ENCODE peak calls at places on chromosome 16, in seven cellular contexts. One of them, this sample, is unnamed.

GRCh38 chr16:47013910-47014309 is 40.4 kb upstream of the DNAJA2 start:
- DNase-seq in GM23338: peak; percentile 33
- DNase-seq in esophagus muscularis mucosa: no peak
- DNase-seq in neuronal stem cell: no peak
- DNase-seq in astrocyte: no peak
- DNase-seq in breast epithelium: no peak
- DNase-seq in CD8-positive, alpha-beta T cell: no peak
- DNase-seq in this sample: no peak

GRCh38 chr16:54241525-54241924 is 45.1 kb downstream of the IRX3 start:
- DNase-seq in GM23338: peak; percentile 12
- DNase-seq in esophagus muscularis mucosa: no peak
- DNase-seq in neuronal stem cell: no peak
- DNase-seq in astrocyte: no peak
- DNase-seq in breast epithelium: no peak
- DNase-seq in CD8-positive, alpha-beta T cell: no peak
- DNase-seq in this sample: no peak

GRCh38 chr16:72554935-72555334 is 383.0 kb upstream of the PMFBP1 start:
- DNase-seq in GM23338: no peak
- DNase-seq in esophagus muscularis mucosa: no peak
- DNase-seq in neuronal stem cell: no peak
- DNase-seq in astrocyte: no peak
- DNase-seq in breast epithelium: no peak
- DNase-seq in CD8-positive, alpha-beta T cell: no peak
- DNase-seq in this sample: peak; percentile 20

GRCh38 chr16:87583453-87584131 is 18.7 kb upstream of the JPH3 start:
- DNase-seq in GM23338: peak; percentile 50
- DNase-seq in esophagus muscularis mucosa: no peak
- DNase-seq in neuronal stem cell: no peak
- DNase-seq in astrocyte: peak; percentile 70
- DNase-seq in breast epithelium: no peak
- DNase-seq in CD8-positive, alpha-beta T cell: no peak
- DNase-seq in this sample: peak; percentile 49

GRCh38 chr16:66661210-66661560 is 35.4 kb downstream of the CMTM4 start:
- DNase-seq in GM23338: no peak
- DNase-seq in esophagus muscularis mucosa: no peak
- DNase-seq in neuronal stem cell: no peak
- DNase-seq in astrocyte: no peak
- DNase-seq in breast epithelium: no peak
- DNase-seq in CD8-positive, alpha-beta T cell: no peak
- DNase-seq in this sample: no peak

GRCh38 chr16:77443834-77444460 is 9.1 kb upstream of the ADAMTS18 start:
- DNase-seq in GM23338: no peak
- DNase-seq in esophagus muscularis mucosa: no peak
- DNase-seq in neuronal stem cell: no peak
- DNase-seq in astrocyte: no peak
- DNase-seq in breast epithelium: no peak
- DNase-seq in CD8-positive, alpha-beta T cell: no peak
- DNase-seq in this sample: no peak

GRCh38 chr16:67464565-67464964 is 16.4 kb downstream of the ATP6V0D1 start:
- DNase-seq in GM23338: no peak
- DNase-seq in esophagus muscularis mucosa: no peak
- DNase-seq in neuronal stem cell: no peak
- DNase-seq in astrocyte: no peak
- DNase-seq in breast epithelium: no peak
- DNase-seq in CD8-positive, alpha-beta T cell: no peak
- DNase-seq in this sample: no peak

GRCh38 chr16:27214084-27214961 is 11.0 kb downstream of the KDM8 start:
- DNase-seq in GM23338: no peak
- DNase-seq in esophagus muscularis mucosa: no peak
- DNase-seq in neuronal stem cell: no peak
- DNase-seq in astrocyte: no peak
- DNase-seq in breast epithelium: no peak
- DNase-seq in CD8-positive, alpha-beta T cell: no peak
- DNase-seq in this sample: no peak

GRCh38 chr16:23026777-23027362 is 122.4 kb downstream of the USP31 start:
- DNase-seq in GM23338: peak; percentile 77
- DNase-seq in esophagus muscularis mucosa: no peak
- DNase-seq in neuronal stem cell: peak; percentile 59
- DNase-seq in astrocyte: peak; percentile 9
- DNase-seq in breast epithelium: no peak
- DNase-seq in CD8-positive, alpha-beta T cell: no peak
- DNase-seq in this sample: peak; percentile 7

GRCh38 chr16:17162560-17162959 is 308.2 kb downstream of the XYLT1 start:
- DNase-seq in GM23338: no peak
- DNase-seq in esophagus muscularis mucosa: no peak
- DNase-seq in neuronal stem cell: no peak
- DNase-seq in astrocyte: no peak
- DNase-seq in breast epithelium: no peak
- DNase-seq in CD8-positive, alpha-beta T cell: no peak
- DNase-seq in this sample: no peak

GRCh38 chr16:49924078-49924477 is 68.2 kb upstream of the ZNF423 start:
- DNase-seq in GM23338: peak; percentile 27
- DNase-seq in esophagus muscularis mucosa: no peak
- DNase-seq in neuronal stem cell: no peak
- DNase-seq in astrocyte: no peak
- DNase-seq in breast epithelium: no peak
- DNase-seq in CD8-positive, alpha-beta T cell: no peak
- DNase-seq in this sample: peak; percentile 6

GRCh38 chr16:26787924-26788323 is 278.8 kb upstream of the C16orf82 start:
- DNase-seq in GM23338: no peak
- DNase-seq in esophagus muscularis mucosa: no peak
- DNase-seq in neuronal stem cell: no peak
- DNase-seq in astrocyte: no peak
- DNase-seq in breast epithelium: no peak
- DNase-seq in CD8-positive, alpha-beta T cell: no peak
- DNase-seq in this sample: no peak

GRCh38 chr16:69367980-69368379 is 16.4 kb upstream of the TMED6 start:
- DNase-seq in GM23338: no peak
- DNase-seq in esophagus muscularis mucosa: no peak
- DNase-seq in neuronal stem cell: no peak
- DNase-seq in astrocyte: peak; percentile 18
- DNase-seq in breast epithelium: no peak
- DNase-seq in CD8-positive, alpha-beta T cell: no peak
- DNase-seq in this sample: no peak

GRCh38 chr16:87017388-87018012 is 299.7 kb downstream of the C16orf95 start:
- DNase-seq in GM23338: peak; percentile 62
- DNase-seq in esophagus muscularis mucosa: no peak
- DNase-seq in neuronal stem cell: no peak
- DNase-seq in astrocyte: peak; percentile 93
- DNase-seq in breast epithelium: no peak
- DNase-seq in CD8-positive, alpha-beta T cell: no peak
- DNase-seq in this sample: peak; percentile 73

GRCh38 chr16:22388101-22388644 is 13.8 kb upstream of the CDR2 start:
- DNase-seq in GM23338: no peak
- DNase-seq in esophagus muscularis mucosa: no peak
- DNase-seq in neuronal stem cell: no peak
- DNase-seq in astrocyte: no peak
- DNase-seq in breast epithelium: no peak
- DNase-seq in CD8-positive, alpha-beta T cell: no peak
- DNase-seq in this sample: no peak

GRCh38 chr16:27258241-27258734 is 10.3 kb downstream of the NSMCE1 start:
- DNase-seq in GM23338: no peak
- DNase-seq in esophagus muscularis mucosa: peak; percentile 66
- DNase-seq in neuronal stem cell: no peak
- DNase-seq in astrocyte: peak; percentile 60
- DNase-seq in breast epithelium: peak; percentile 73
- DNase-seq in CD8-positive, alpha-beta T cell: no peak
- DNase-seq in this sample: peak; percentile 25

GRCh38 chr16:78249056-78249455 is 149.6 kb downstream of the WWOX start:
- DNase-seq in GM23338: peak; percentile 61
- DNase-seq in esophagus muscularis mucosa: no peak
- DNase-seq in neuronal stem cell: no peak
- DNase-seq in astrocyte: no peak
- DNase-seq in breast epithelium: no peak
- DNase-seq in CD8-positive, alpha-beta T cell: no peak
- DNase-seq in this sample: no peak

GRCh38 chr16:69396187-69397061 is 10.6 kb upstream of the TERF2 start:
- DNase-seq in GM23338: peak; percentile 93
- DNase-seq in esophagus muscularis mucosa: no peak
- DNase-seq in neuronal stem cell: peak; percentile 84
- DNase-seq in astrocyte: peak; percentile 83
- DNase-seq in breast epithelium: peak; percentile 70
- DNase-seq in CD8-positive, alpha-beta T cell: peak; percentile 60
- DNase-seq in this sample: peak; percentile 36

GRCh38 chr16:89289428-89290395 is 72.2 kb downstream of the ZNF778 start:
- DNase-seq in GM23338: peak; percentile 92
- DNase-seq in esophagus muscularis mucosa: no peak
- DNase-seq in neuronal stem cell: peak; percentile 56
- DNase-seq in astrocyte: peak; percentile 15
- DNase-seq in breast epithelium: no peak
- DNase-seq in CD8-positive, alpha-beta T cell: peak; percentile 55
- DNase-seq in this sample: peak; percentile 57

GRCh38 chr16:56298948-56299602 is 107.8 kb downstream of the GNAO1 start:
- DNase-seq in GM23338: no peak
- DNase-seq in esophagus muscularis mucosa: no peak
- DNase-seq in neuronal stem cell: no peak
- DNase-seq in astrocyte: no peak
- DNase-seq in breast epithelium: no peak
- DNase-seq in CD8-positive, alpha-beta T cell: no peak
- DNase-seq in this sample: peak; percentile 44

GRCh38 chr16:1154887-1155331 is 2.0 kb downstream of the CACNA1H start:
- DNase-seq in GM23338: no peak
- DNase-seq in esophagus muscularis mucosa: no peak
- DNase-seq in neuronal stem cell: no peak
- DNase-seq in astrocyte: no peak
- DNase-seq in breast epithelium: no peak
- DNase-seq in CD8-positive, alpha-beta T cell: no peak
- DNase-seq in this sample: no peak
- H3K4me3 ChIP-seq in GM23338: no peak overlapping the region
- H3K4me3 ChIP-seq in esophagus muscularis mucosa: peak overlapping the region; percentile 78
- H3K4me3 ChIP-seq in neuronal stem cell: no peak overlapping the region
- H3K4me3 ChIP-seq in astrocyte: peak overlapping the region; percentile 42
- H3K4me3 ChIP-seq in breast epithelium: peak overlapping the region; percentile 22
- H3K4me3 ChIP-seq in CD8-positive, alpha-beta T cell: no peak overlapping the region
- H3K4me3 ChIP-seq in this sample: no peak overlapping the region

GRCh38 chr16:70680495-70681381 is 5.1 kb downstream of the MTSS2 start:
- DNase-seq in GM23338: no peak
- DNase-seq in esophagus muscularis mucosa: no peak
- DNase-seq in neuronal stem cell: no peak
- DNase-seq in astrocyte: no peak
- DNase-seq in breast epithelium: no peak
- DNase-seq in CD8-positive, alpha-beta T cell: no peak
- DNase-seq in this sample: no peak

GRCh38 chr16:70678898-70679652 is 6.8 kb downstream of the MTSS2 start:
- DNase-seq in GM23338: peak; percentile 59
- DNase-seq in esophagus muscularis mucosa: no peak
- DNase-seq in neuronal stem cell: no peak
- DNase-seq in astrocyte: no peak
- DNase-seq in breast epithelium: no peak
- DNase-seq in CD8-positive, alpha-beta T cell: no peak
- DNase-seq in this sample: no peak

GRCh38 chr16:70678121-70678897 is 7.5 kb downstream of the MTSS2 start:
- DNase-seq in GM23338: no peak
- DNase-seq in esophagus muscularis mucosa: no peak
- DNase-seq in neuronal stem cell: no peak
- DNase-seq in astrocyte: no peak
- DNase-seq in breast epithelium: no peak
- DNase-seq in CD8-positive, alpha-beta T cell: no peak
- DNase-seq in this sample: no peak

GRCh38 chr16:70681382-70682238 is 4.2 kb downstream of the MTSS2 start:
- DNase-seq in GM23338: no peak
- DNase-seq in esophagus muscularis mucosa: no peak
- DNase-seq in neuronal stem cell: no peak
- DNase-seq in astrocyte: no peak
- DNase-seq in breast epithelium: no peak
- DNase-seq in CD8-positive, alpha-beta T cell: no peak
- DNase-seq in this sample: no peak

DNA sequence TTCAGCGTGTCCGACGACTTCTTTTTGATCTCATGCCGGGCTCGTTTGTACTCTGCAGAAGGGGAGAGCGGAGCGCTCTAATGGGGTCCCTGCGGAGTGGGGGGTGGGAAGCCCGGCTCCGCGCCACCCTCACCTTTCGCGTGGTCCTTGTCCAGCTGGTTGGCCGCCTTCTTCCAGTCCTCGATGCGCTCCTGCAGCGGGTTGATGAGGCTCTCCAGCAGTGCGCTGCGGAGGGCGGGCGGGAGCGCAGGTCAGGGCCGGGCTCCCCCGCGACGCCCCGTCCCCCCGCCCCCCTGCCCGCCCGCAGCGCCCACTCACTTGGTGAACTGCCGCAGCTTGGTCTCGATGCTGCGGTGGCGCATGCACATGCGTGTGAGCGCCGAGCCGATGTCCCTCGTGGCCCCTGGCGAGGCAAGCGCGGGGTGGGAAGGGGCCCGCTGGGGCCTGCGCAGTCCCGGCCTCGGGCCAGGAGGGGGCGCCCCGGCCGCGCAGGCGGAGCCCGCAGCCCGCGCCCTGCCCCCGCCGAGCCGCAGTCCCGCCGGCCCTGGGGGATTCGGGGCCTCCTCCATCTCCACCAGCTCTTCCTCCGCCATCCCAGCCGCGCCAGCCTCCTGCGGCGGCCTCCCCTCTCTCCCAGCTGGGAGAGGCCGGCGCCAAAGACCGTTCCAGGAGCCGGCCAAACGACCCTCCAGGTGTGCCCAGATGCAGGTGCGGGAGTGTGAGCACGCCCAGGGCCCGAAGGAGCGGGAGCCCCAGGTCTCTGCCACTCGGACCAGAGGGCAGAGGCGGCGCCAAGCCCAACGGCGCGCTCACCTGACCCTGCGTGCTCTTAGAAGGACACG is 6.0 kb downstream of the MTSS2 start:
- DNase-seq in GM23338: peak; percentile 82
- DNase-seq in esophagus muscularis mucosa: no peak
- DNase-seq in neuronal stem cell: no peak
- DNase-seq in astrocyte: no peak
- DNase-seq in breast epithelium: no peak
- DNase-seq in CD8-positive, alpha-beta T cell: no peak
- DNase-seq in this sample: no peak
- H3K36me3 ChIP-seq in GM23338: no peaks in the 10 kb centered on the region
- H3K36me3 ChIP-seq in esophagus muscularis mucosa: peaks cover 51% of the 10 kb centered on the region
- H3K36me3 ChIP-seq in neuronal stem cell: peaks cover 70% of the 10 kb centered on the region
- H3K36me3 ChIP-seq in astrocyte: peaks cover 8% of the 10 kb centered on the region
- H3K36me3 ChIP-seq in breast epithelium: no peaks in the 10 kb centered on the region
- H3K36me3 ChIP-seq in CD8-positive, alpha-beta T cell: no peaks in the 10 kb centered on the region
- H3K36me3 ChIP-seq in this sample: peaks cover 43% of the 10 kb centered on the region

GRCh38 chr16:58034786-58035185 is 9.2 kb downstream of the MMP15 start:
- DNase-seq in GM23338: no peak
- DNase-seq in esophagus muscularis mucosa: no peak
- DNase-seq in neuronal stem cell: no peak
- DNase-seq in astrocyte: no peak
- DNase-seq in breast epithelium: no peak
- DNase-seq in CD8-positive, alpha-beta T cell: no peak
- DNase-seq in this sample: no peak
- H3K4me3 ChIP-seq in GM23338: no peak overlapping the region
- H3K4me3 ChIP-seq in esophagus muscularis mucosa: no peak overlapping the region
- H3K4me3 ChIP-seq in neuronal stem cell: no peak overlapping the region
- H3K4me3 ChIP-seq in astrocyte: no peak overlapping the region
- H3K4me3 ChIP-seq in breast epithelium: no peak overlapping the region
- H3K4me3 ChIP-seq in CD8-positive, alpha-beta T cell: no peak overlapping the region
- H3K4me3 ChIP-seq in this sample: no peak overlapping the region

DNA sequence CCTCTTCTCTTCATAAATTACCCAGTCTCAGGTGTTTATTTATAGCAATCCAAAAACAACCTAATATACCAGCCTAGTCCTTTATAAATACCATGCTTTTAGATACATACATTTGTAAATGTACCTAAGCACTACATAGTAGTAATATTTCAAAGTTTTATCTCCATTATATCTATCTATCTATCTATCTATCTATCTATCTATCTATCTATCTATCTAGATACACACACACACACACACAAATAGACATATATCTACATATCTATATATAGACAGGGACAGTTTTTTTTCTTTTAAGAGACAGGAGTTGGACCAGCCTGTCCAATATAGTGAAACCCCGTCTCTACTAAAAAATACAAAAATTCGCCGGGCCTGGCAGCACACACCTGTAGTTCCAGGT is 5.8 kb downstream of the CEP20 start:
- DNase-seq in GM23338: no peak
- DNase-seq in esophagus muscularis mucosa: no peak
- DNase-seq in neuronal stem cell: no peak
- DNase-seq in astrocyte: no peak
- DNase-seq in breast epithelium: no peak
- DNase-seq in CD8-positive, alpha-beta T cell: no peak
- DNase-seq in this sample: no peak
- H3K36me3 ChIP-seq in GM23338: no peaks in the 10 kb centered on the region
- H3K36me3 ChIP-seq in esophagus muscularis mucosa: peaks cover 24% of the 10 kb centered on the region
- H3K36me3 ChIP-seq in neuronal stem cell: peaks cover 65% of the 10 kb centered on the region
- H3K36me3 ChIP-seq in astrocyte: peaks cover 11% of the 10 kb centered on the region
- H3K36me3 ChIP-seq in breast epithelium: no peaks in the 10 kb centered on the region
- H3K36me3 ChIP-seq in CD8-positive, alpha-beta T cell: peaks cover 15% of the 10 kb centered on the region
- H3K36me3 ChIP-seq in this sample: peaks cover 79% of the 10 kb centered on the region